ENCODE peak calls at places on chromosomes 5 and 9, in five cellular contexts. D is transverse colon, I is A549, A is stomach, Q is SK-N-SH. Y is an unnamed sample. For H3K4me1, the result is how much of the 10 kb centered on the place peaks cover.

GRCh38 chr5:147509041-147509709 is 693 bp downstream of the DPYSL3 start:
- DNase-seq in D (peak), I (no peak), A (no peak), Q (peak), Y (peak)

GRCh38 chr5:168364151-168364661 is 72.8 kb downstream of the WWC1 start:
- DNase-seq in D (no peak), I (no peak), A (no peak), Q (no peak), Y (no peak)

GRCh38 chr9:122204491-122204890 is 24.3 kb downstream of the LHX6 start:
- DNase-seq in D (no peak), I (no peak), A (no peak), Q (no peak), Y (no peak)

GRCh38 chr9:85515021-85515420 is 226.7 kb downstream of the AGTPBP1 start:
- DNase-seq in D (no peak), I (no peak), A (no peak), Q (no peak), Y (no peak)

GRCh38 chr9:128911529-128912035 is 9.2 kb upstream of the PHYHD1 start:
- DNase-seq in D (no peak), I (peak), A (no peak), Q (no peak), Y (no peak)

GRCh38 chr5:154098465-154098864 is 59.7 kb downstream of the MFAP3 start:
- DNase-seq in D (no peak), I (no peak), A (no peak), Q (no peak), Y (no peak)

GRCh38 chr5:1523793-1524480 is at the start of gene LPCAT1:
- DNase-seq in D (peak), I (peak), A (peak), Q (peak), Y (peak)

GRCh38 chr9:127132921-127133647 is 10.6 kb upstream of the ANGPTL2 start:
- DNase-seq in D (no peak), I (no peak), A (peak), Q (no peak), Y (peak)

GRCh38 chr9:91843623-91844111 is 106.4 kb downstream of the ROR2 start:
- DNase-seq in D (no peak), I (no peak), A (peak), Q (peak), Y (peak)

GRCh38 chr5:168299372-168299771 is 7.9 kb downstream of the WWC1 start:
- DNase-seq in D (no peak), I (no peak), A (no peak), Q (no peak), Y (no peak)

GRCh38 chr9:77271023-77271690 is 93.8 kb downstream of the VPS13A start:
- DNase-seq in D (no peak), I (no peak), A (no peak), Q (no peak), Y (no peak)

GRCh38 chr9:132384376-132384775 is 22.3 kb downstream of the TTF1 start:
- DNase-seq in D (no peak), I (no peak), A (no peak), Q (no peak), Y (no peak)

GRCh38 chr9:127960410-127961165 is 20.2 kb downstream of the EEIG1 start:
- DNase-seq in D (no peak), I (no peak), A (no peak), Q (no peak), Y (no peak)

GRCh38 chr9:1049641-1050040 is 516 bp upstream of the DMRT2 start:
- DNase-seq in D (peak), I (no peak), A (no peak), Q (no peak), Y (no peak)

GRCh38 chr5:72355706-72356299 is 35.6 kb downstream of the PTCD2 start:
- DNase-seq in D (peak), I (peak), A (no peak), Q (peak), Y (no peak)

GRCh38 chr9:110429453-110429852 is 91.8 kb upstream of the TXNDC8 start:
- DNase-seq in D (no peak), I (no peak), A (no peak), Q (no peak), Y (no peak)

GRCh38 chr5:79962580-79963222 is 28.4 kb downstream of the MTX3 start:
- DNase-seq in D (no peak), I (no peak), A (no peak), Q (no peak), Y (no peak)

GRCh38 chr9:16406536-16407225 is 463.8 kb downstream of the BNC2 start:
- DNase-seq in D (no peak), I (no peak), A (no peak), Q (no peak), Y (no peak)

GRCh38 chr9:89483592-89484474 is 14.1 kb downstream of the SEMA4D start:
- DNase-seq in D (peak), I (no peak), A (peak), Q (no peak), Y (no peak)

GRCh38 chr9:93594041-93594756 is 17.8 kb downstream of the PHF2 start:
- DNase-seq in D (peak), I (no peak), A (no peak), Q (no peak), Y (no peak)

GRCh38 chr5:135996611-135997010 is 32.2 kb upstream of the TGFBI start:
- DNase-seq in D (no peak), I (no peak), A (no peak), Q (no peak), Y (no peak)

GRCh38 chr9:121930970-121931369 is 162.1 kb downstream of the TTLL11 start:
- DNase-seq in D (no peak), I (no peak), A (no peak), Q (no peak), Y (no peak)

GRCh38 chr5:38023799-38024198 is 184.0 kb upstream of the GDNF start:
- DNase-seq in D (no peak), I (no peak), A (no peak), Q (no peak), Y (no peak)
- TF ChIP-seq CTCF in D (no peak), I (no peak), A (no peak), Q (peak), Y (no peak)

GRCh38 chr5:141703133-141703561 is 21.1 kb upstream of the ARAP3 start:
- DNase-seq in D (no peak), I (no peak), A (no peak), Q (no peak), Y (no peak)
- H3K4me1 ChIP-seq in D (under half), I (under half), A (under half), Q (under half), Y (under half)

GRCh38 chr5:159427180-159428012 is 97.1 kb upstream of the IL12B start:
- DNase-seq in D (no peak), I (no peak), A (no peak), Q (no peak), Y (no peak)
- TF ChIP-seq EP300 in D (no peak), I (no peak), A (no peak), Q (no peak), Y (no peak)

DNA sequence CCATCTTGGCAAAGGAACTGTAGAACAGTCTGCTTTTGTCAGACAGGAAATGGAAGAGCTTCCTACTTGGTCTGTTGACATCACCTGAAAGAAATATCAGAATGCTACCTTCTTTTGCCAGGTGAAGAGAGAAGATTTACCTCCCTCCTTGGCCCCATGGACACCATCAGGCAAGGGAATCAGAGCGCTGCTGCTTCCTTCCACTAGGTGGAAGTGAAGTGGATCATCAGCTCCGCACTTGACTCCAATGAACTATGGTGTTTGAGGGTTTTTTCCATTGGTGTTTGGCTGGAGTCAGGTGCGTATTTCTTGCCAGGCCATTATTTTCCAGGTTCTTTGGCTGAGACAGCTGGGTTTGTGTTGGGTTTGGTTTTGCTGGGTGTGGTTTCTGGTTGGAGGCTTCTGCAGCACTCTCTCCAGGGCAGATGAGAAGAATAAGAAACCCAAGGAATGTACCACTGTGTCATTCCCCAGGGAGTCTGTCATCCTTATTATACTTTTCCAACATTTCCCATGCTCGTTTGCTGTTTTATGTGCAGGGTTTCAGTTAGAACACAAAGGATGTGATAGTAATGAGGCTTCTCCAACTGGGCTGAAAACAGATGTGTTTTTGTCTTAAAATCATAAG is 12.4 kb downstream of the SPATA31E1 start:
- DNase-seq in D (no peak), I (no peak), A (no peak), Q (no peak), Y (no peak)
- TF ChIP-seq CTCF in D (no peak), I (no peak), A (no peak), Q (no peak), Y (no peak)

GRCh38 chr9:123316053-123316718 is 39.8 kb upstream of the CRB2 start:
- DNase-seq in D (no peak), I (no peak), A (no peak), Q (no peak), Y (no peak)
- H3K4me1 ChIP-seq in D (under half), I (under half), A (under half), Q (under half), Y (under half)